ENCODE peak calls at places on chromosomes 2 and 18, in four cellular contexts. K is psoas muscle, Y is mesendoderm, V is colonic mucosa. A is an unnamed sample.

GRCh38 chr2:215746507-215747243 is 266.7 kb downstream of the MREG start:
- DNase-seq in K (no peak), Y (no peak), V (no peak), A (no peak)

GRCh38 chr18:28164772-28165483 is 12.0 kb downstream of the CDH2 start:
- DNase-seq in K (no peak), Y (no peak), V (no peak), A (no peak)

GRCh38 chr18:58412844-58413666 is 215.8 kb downstream of the ALPK2 start:
- DNase-seq in K (no peak), Y (no peak), V (no peak), A (no peak)

GRCh38 chr2:135948642-135949355 is 36.6 kb downstream of the DARS1 start:
- DNase-seq in K (no peak), Y (peak; percentile 37), V (no peak), A (no peak)

GRCh38 chr18:48460929-48461583 is 51.9 kb upstream of the ZBTB7C start:
- DNase-seq in K (no peak), Y (no peak), V (no peak), A (no peak)

GRCh38 chr2:48948400-48949110 is 193.0 kb upstream of the LHCGR start:
- DNase-seq in K (no peak), Y (no peak), V (no peak), A (no peak)

GRCh38 chr2:196252408-196253114 is 81.2 kb upstream of the STK17B start:
- DNase-seq in K (no peak), Y (no peak), V (no peak), A (no peak)

GRCh38 chr2:144780983-144781382 is 261.1 kb upstream of the ZEB2 start:
- DNase-seq in K (no peak), Y (peak; percentile 6), V (no peak), A (no peak)

GRCh38 chr2:40440835-40441234 is 11.1 kb downstream of the SLC8A1 start:
- DNase-seq in K (no peak), Y (no peak), V (no peak), A (no peak)

GRCh38 chr2:29112379-29112778 is 2.8 kb upstream of the CLIP4 start:
- DNase-seq in K (no peak), Y (no peak), V (no peak), A (no peak)
- H3K27me3 ChIP-seq in K (no peaks in the 10 kb centered on the region), Y (peaks cover 25% of the 10 kb centered on the region), V (no peaks in the 10 kb centered on the region), A (no peaks in the 10 kb centered on the region)

DNA sequence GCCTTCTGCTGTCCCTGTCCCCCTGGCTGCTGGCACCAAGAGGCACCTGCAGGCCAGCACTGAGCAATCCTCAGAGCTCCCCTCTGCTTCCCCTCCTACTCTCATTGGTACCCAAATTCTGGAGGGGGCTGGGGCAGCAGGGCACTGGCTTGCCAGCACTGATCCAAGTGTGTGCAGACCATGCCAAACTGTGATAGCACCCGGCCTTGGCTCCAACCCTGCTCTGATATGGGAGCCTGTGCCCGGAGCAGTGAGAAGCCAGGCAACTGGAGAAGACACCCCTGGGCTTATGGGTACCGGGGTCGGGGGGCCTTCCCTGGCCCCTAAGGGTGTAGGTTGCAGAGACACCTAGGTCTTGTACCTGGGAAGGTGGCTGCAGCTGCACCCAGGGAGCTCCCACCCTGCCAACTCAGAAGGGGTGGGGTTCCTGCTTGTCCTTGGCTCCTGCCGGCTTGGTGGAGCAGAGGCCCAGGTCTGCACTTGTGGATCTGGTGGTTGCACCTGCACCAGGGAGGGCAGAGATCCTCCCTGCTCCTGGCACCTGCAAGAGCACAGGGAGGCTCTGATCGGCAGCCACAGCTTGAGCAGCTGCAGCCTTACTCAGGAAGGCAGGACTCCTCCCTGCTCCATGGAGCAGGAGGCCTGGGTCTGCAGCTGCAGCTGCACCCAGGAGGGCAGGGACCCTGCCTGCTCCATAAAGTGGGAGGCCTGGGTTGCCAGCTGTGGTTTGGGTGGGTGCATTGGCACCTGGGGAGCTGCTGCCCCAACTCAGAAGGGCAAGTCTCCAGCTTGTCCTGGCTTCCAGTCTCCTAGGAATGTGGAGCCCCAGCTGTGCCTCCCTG is 96.3 kb downstream of the BCL2L11 start:
- DNase-seq in K (no peak), Y (no peak), V (no peak), A (no peak)
- H3K27me3 ChIP-seq in K (no peaks in the 10 kb centered on the region), Y (no peaks in the 10 kb centered on the region), V (no peaks in the 10 kb centered on the region), A (no peaks in the 10 kb centered on the region)

GRCh38 chr2:19123556-19123955 is 234.9 kb downstream of the OSR1 start:
- DNase-seq in K (no peak), Y (no peak), V (no peak), A (no peak)
- H3K27me3 ChIP-seq in K (no peaks in the 10 kb centered on the region), Y (no peaks in the 10 kb centered on the region), V (no peaks in the 10 kb centered on the region), A (no peaks in the 10 kb centered on the region)

GRCh38 chr2:44929680-44930273 is 11.7 kb upstream of the SIX3 start:
- DNase-seq in K (no peak), Y (peak; percentile 66), V (no peak), A (no peak)

GRCh38 chr2:44926957-44927356 is 14.5 kb upstream of the SIX3 start:
- DNase-seq in K (no peak), Y (peak; percentile 37), V (no peak), A (no peak)

GRCh38 chr2:44927979-44928659 is 13.4 kb upstream of the SIX3 start:
- DNase-seq in K (no peak), Y (peak; percentile 66), V (no peak), A (no peak)

GRCh38 chr2:44930274-44930826 is 11.2 kb upstream of the SIX3 start:
- DNase-seq in K (no peak), Y (peak; percentile 81), V (no peak), A (no peak)

DNA sequence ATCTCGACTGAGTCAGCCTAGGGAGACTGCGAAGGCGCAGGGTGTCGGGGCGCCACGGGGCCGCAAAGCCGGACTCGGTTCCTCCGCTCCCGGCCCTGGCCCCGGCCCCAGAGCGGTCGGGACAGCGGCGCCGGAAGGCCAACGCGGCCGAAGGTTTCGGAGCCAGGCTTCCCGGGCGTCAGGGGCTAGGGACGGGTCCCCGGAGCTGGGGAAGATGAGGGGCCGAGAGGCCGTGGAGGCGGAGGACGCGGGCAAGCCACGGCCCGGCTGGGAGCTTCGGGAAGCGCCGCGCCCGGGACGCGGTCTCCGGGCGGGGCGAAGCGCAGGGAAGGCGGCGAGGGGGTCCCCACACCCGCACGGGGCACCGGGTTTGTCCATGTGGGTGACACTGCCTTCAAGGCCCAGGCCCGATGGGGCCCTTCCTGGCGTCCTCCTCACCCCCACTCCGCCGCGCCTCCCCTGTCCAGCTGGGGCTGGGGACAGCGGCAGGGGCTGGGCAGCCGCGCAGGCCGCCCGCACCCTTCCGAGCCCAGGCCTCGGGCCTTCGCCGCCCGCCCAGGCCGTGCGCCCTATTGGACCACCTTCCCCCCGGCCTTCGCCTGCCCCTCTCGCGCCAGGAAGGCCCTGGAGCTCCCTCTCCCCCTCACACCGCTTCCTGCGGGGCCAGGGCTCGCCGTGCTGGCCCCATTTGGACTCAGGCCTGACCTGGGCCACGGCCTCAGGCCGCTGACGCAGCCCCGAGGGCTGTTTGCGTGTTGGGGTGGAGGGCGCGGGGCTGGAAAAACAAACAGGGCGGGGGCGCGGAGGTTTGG is 12.6 kb upstream of the SIX3 start:
- DNase-seq in K (no peak), Y (peak; percentile 52), V (no peak), A (no peak)
- H3K27me3 ChIP-seq in K (peaks cover 40% of the 10 kb centered on the region), Y (peaks cover 59% of the 10 kb centered on the region), V (peaks cover 83% of the 10 kb centered on the region), A (no peaks in the 10 kb centered on the region)

A was measured in BE2C.